ENCODE peak calls at places on chromosomes 1 and 21, in nine cellular contexts. One of them, this sample, is unnamed. For H3K4me1 and H3K9me3, the result is how much of the 10 kb centered on the place peaks cover.

GRCh38 chr1:151539321-151540020 is 638 bp upstream of the TUFT1 start:
- DNase-seq in IMR-90: peak
- DNase-seq in ovary: peak
- DNase-seq in PC-3: peak
- DNase-seq in naive thymus-derived CD4-positive, alpha-beta T cell: peak
- DNase-seq in adrenal gland: peak
- DNase-seq in heart left ventricle: peak
- DNase-seq in CD4-positive, alpha-beta memory T cell: no peak
- DNase-seq in effector memory CD4-positive, alpha-beta T cell: peak
- DNase-seq in this sample: peak

GRCh38 chr1:165443539-165444289 is 1.2 kb downstream of the RXRG start:
- DNase-seq in heart left ventricle: peak
- DNase-seq in PC-3: no peak
- DNase-seq in naive thymus-derived CD4-positive, alpha-beta T cell: no peak
- DNase-seq in CD4-positive, alpha-beta memory T cell: no peak
- DNase-seq in adrenal gland: peak
- DNase-seq in IMR-90: no peak
- DNase-seq in ovary: no peak
- DNase-seq in effector memory CD4-positive, alpha-beta T cell: no peak
- DNase-seq in this sample: no peak

GRCh38 chr1:13754510-13755103 is 54.6 kb downstream of the PRDM2 start:
- DNase-seq in adrenal gland: no peak
- DNase-seq in CD4-positive, alpha-beta memory T cell: no peak
- DNase-seq in effector memory CD4-positive, alpha-beta T cell: no peak
- DNase-seq in heart left ventricle: peak
- DNase-seq in PC-3: peak
- DNase-seq in IMR-90: peak
- DNase-seq in naive thymus-derived CD4-positive, alpha-beta T cell: no peak
- DNase-seq in ovary: no peak
- DNase-seq in this sample: no peak

GRCh38 chr1:215005656-215006335 is 76.7 kb upstream of the KCNK2 start:
- DNase-seq in CD4-positive, alpha-beta memory T cell: no peak
- DNase-seq in effector memory CD4-positive, alpha-beta T cell: no peak
- DNase-seq in PC-3: no peak
- DNase-seq in ovary: no peak
- DNase-seq in heart left ventricle: no peak
- DNase-seq in IMR-90: no peak
- DNase-seq in adrenal gland: no peak
- DNase-seq in naive thymus-derived CD4-positive, alpha-beta T cell: no peak
- DNase-seq in this sample: no peak

GRCh38 chr1:25844485-25845337 is 14.5 kb downstream of the AUNIP start:
- DNase-seq in CD4-positive, alpha-beta memory T cell: no peak
- DNase-seq in effector memory CD4-positive, alpha-beta T cell: no peak
- DNase-seq in naive thymus-derived CD4-positive, alpha-beta T cell: no peak
- DNase-seq in ovary: no peak
- DNase-seq in adrenal gland: no peak
- DNase-seq in PC-3: no peak
- DNase-seq in heart left ventricle: no peak
- DNase-seq in IMR-90: peak
- DNase-seq in this sample: no peak

GRCh38 chr21:39676054-39676771 is 63.5 kb downstream of the B3GALT5 start:
- DNase-seq in adrenal gland: no peak
- DNase-seq in naive thymus-derived CD4-positive, alpha-beta T cell: no peak
- DNase-seq in IMR-90: no peak
- DNase-seq in heart left ventricle: peak
- DNase-seq in ovary: no peak
- DNase-seq in PC-3: peak
- DNase-seq in effector memory CD4-positive, alpha-beta T cell: no peak
- DNase-seq in CD4-positive, alpha-beta memory T cell: no peak
- DNase-seq in this sample: peak

GRCh38 chr1:193312432-193312831 is 126.0 kb upstream of the B3GALT2 start:
- DNase-seq in IMR-90: no peak
- DNase-seq in adrenal gland: no peak
- DNase-seq in ovary: no peak
- DNase-seq in heart left ventricle: no peak
- DNase-seq in naive thymus-derived CD4-positive, alpha-beta T cell: no peak
- DNase-seq in PC-3: no peak
- DNase-seq in effector memory CD4-positive, alpha-beta T cell: no peak
- DNase-seq in CD4-positive, alpha-beta memory T cell: no peak
- DNase-seq in this sample: no peak

GRCh38 chr1:227094249-227094966 is 154.3 kb downstream of the COQ8A start:
- DNase-seq in naive thymus-derived CD4-positive, alpha-beta T cell: no peak
- DNase-seq in adrenal gland: no peak
- DNase-seq in heart left ventricle: no peak
- DNase-seq in IMR-90: no peak
- DNase-seq in PC-3: peak
- DNase-seq in CD4-positive, alpha-beta memory T cell: no peak
- DNase-seq in effector memory CD4-positive, alpha-beta T cell: no peak
- DNase-seq in ovary: no peak
- DNase-seq in this sample: no peak

GRCh38 chr1:90964444-90965035 is 57.3 kb downstream of the ZNF644 start:
- DNase-seq in adrenal gland: no peak
- DNase-seq in CD4-positive, alpha-beta memory T cell: no peak
- DNase-seq in heart left ventricle: no peak
- DNase-seq in naive thymus-derived CD4-positive, alpha-beta T cell: peak
- DNase-seq in PC-3: peak
- DNase-seq in IMR-90: peak
- DNase-seq in effector memory CD4-positive, alpha-beta T cell: no peak
- DNase-seq in ovary: no peak
- DNase-seq in this sample: peak

GRCh38 chr1:85019989-85020388 is 23.1 kb upstream of the MCOLN2 start:
- DNase-seq in CD4-positive, alpha-beta memory T cell: no peak
- DNase-seq in adrenal gland: no peak
- DNase-seq in naive thymus-derived CD4-positive, alpha-beta T cell: no peak
- DNase-seq in PC-3: no peak
- DNase-seq in ovary: no peak
- DNase-seq in heart left ventricle: no peak
- DNase-seq in IMR-90: peak
- DNase-seq in effector memory CD4-positive, alpha-beta T cell: no peak
- DNase-seq in this sample: no peak

GRCh38 chr1:62778208-62778607 is 5.7 kb upstream of the ATG4C start:
- DNase-seq in IMR-90: no peak
- DNase-seq in ovary: no peak
- DNase-seq in effector memory CD4-positive, alpha-beta T cell: no peak
- DNase-seq in adrenal gland: no peak
- DNase-seq in PC-3: no peak
- DNase-seq in naive thymus-derived CD4-positive, alpha-beta T cell: no peak
- DNase-seq in heart left ventricle: no peak
- DNase-seq in CD4-positive, alpha-beta memory T cell: no peak
- DNase-seq in this sample: no peak

GRCh38 chr1:228464487-228464983 is 22.6 kb upstream of the RNF187 start:
- DNase-seq in adrenal gland: peak
- DNase-seq in ovary: peak
- DNase-seq in CD4-positive, alpha-beta memory T cell: peak
- DNase-seq in IMR-90: peak
- DNase-seq in naive thymus-derived CD4-positive, alpha-beta T cell: peak
- DNase-seq in effector memory CD4-positive, alpha-beta T cell: peak
- DNase-seq in heart left ventricle: peak
- DNase-seq in PC-3: no peak
- DNase-seq in this sample: peak

GRCh38 chr1:232036161-232036942 is 409.8 kb downstream of the DISC1 start:
- DNase-seq in PC-3: no peak
- DNase-seq in effector memory CD4-positive, alpha-beta T cell: no peak
- DNase-seq in naive thymus-derived CD4-positive, alpha-beta T cell: no peak
- DNase-seq in heart left ventricle: no peak
- DNase-seq in ovary: no peak
- DNase-seq in CD4-positive, alpha-beta memory T cell: no peak
- DNase-seq in IMR-90: no peak
- DNase-seq in adrenal gland: no peak
- DNase-seq in this sample: no peak

GRCh38 chr1:185352067-185352466 is 35.0 kb upstream of the IVNS1ABP start:
- DNase-seq in heart left ventricle: no peak
- DNase-seq in adrenal gland: no peak
- DNase-seq in naive thymus-derived CD4-positive, alpha-beta T cell: no peak
- DNase-seq in PC-3: peak
- DNase-seq in CD4-positive, alpha-beta memory T cell: no peak
- DNase-seq in ovary: no peak
- DNase-seq in IMR-90: peak
- DNase-seq in effector memory CD4-positive, alpha-beta T cell: no peak
- DNase-seq in this sample: no peak

GRCh38 chr1:27878038-27878437 is 5.7 kb downstream of the THEMIS2 start:
- DNase-seq in CD4-positive, alpha-beta memory T cell: no peak
- DNase-seq in adrenal gland: no peak
- DNase-seq in heart left ventricle: no peak
- DNase-seq in effector memory CD4-positive, alpha-beta T cell: no peak
- DNase-seq in naive thymus-derived CD4-positive, alpha-beta T cell: no peak
- DNase-seq in ovary: no peak
- DNase-seq in IMR-90: no peak
- DNase-seq in PC-3: no peak
- DNase-seq in this sample: no peak
- H3K4me1 ChIP-seq in CD4-positive, alpha-beta memory T cell: under half
- H3K4me1 ChIP-seq in adrenal gland: under half
- H3K4me1 ChIP-seq in heart left ventricle: under half
- H3K4me1 ChIP-seq in effector memory CD4-positive, alpha-beta T cell: under half
- H3K4me1 ChIP-seq in naive thymus-derived CD4-positive, alpha-beta T cell: under half
- H3K4me1 ChIP-seq in ovary: under half
- H3K4me1 ChIP-seq in IMR-90: under half
- H3K4me1 ChIP-seq in PC-3: under half
- H3K4me1 ChIP-seq in this sample: under half

DNA sequence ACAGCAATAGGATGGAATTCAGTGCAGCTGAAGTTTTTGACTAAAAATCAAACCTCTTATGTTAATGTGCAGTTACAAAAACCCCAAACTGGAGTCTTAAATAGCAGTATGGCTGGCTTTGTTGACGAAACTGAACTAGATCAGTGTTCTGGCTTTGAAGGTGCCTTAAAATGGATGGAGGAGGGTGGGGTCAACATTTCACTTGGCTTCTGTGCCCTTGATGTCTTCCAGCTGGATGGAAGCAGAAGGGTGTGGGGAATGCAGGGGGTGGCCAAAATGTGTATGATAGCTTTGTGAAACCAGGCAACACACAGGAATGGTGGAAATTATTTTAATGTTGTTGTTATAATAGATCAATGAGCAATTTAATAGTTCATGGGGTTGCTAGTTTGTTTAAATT is 96.8 kb upstream of the C1orf105 start:
- DNase-seq in IMR-90: no peak
- DNase-seq in CD4-positive, alpha-beta memory T cell: no peak
- DNase-seq in ovary: no peak
- DNase-seq in naive thymus-derived CD4-positive, alpha-beta T cell: no peak
- DNase-seq in heart left ventricle: no peak
- DNase-seq in effector memory CD4-positive, alpha-beta T cell: no peak
- DNase-seq in adrenal gland: no peak
- DNase-seq in PC-3: no peak
- DNase-seq in this sample: no peak
- H3K9me3 ChIP-seq in IMR-90: under half
- H3K9me3 ChIP-seq in CD4-positive, alpha-beta memory T cell: under half
- H3K9me3 ChIP-seq in ovary: under half
- H3K9me3 ChIP-seq in naive thymus-derived CD4-positive, alpha-beta T cell: under half
- H3K9me3 ChIP-seq in heart left ventricle: under half
- H3K9me3 ChIP-seq in effector memory CD4-positive, alpha-beta T cell: under half
- H3K9me3 ChIP-seq in adrenal gland: under half
- H3K9me3 ChIP-seq in PC-3: under half
- H3K9me3 ChIP-seq in this sample: under half

GRCh38 chr1:22132517-22133235 is 10.2 kb downstream of the WNT4 start:
- DNase-seq in IMR-90: peak
- DNase-seq in heart left ventricle: no peak
- DNase-seq in effector memory CD4-positive, alpha-beta T cell: no peak
- DNase-seq in naive thymus-derived CD4-positive, alpha-beta T cell: no peak
- DNase-seq in PC-3: peak
- DNase-seq in CD4-positive, alpha-beta memory T cell: no peak
- DNase-seq in adrenal gland: peak
- DNase-seq in ovary: peak
- DNase-seq in this sample: no peak

GRCh38 chr1:22133928-22134324 is 9.0 kb downstream of the WNT4 start:
- DNase-seq in heart left ventricle: no peak
- DNase-seq in effector memory CD4-positive, alpha-beta T cell: no peak
- DNase-seq in adrenal gland: no peak
- DNase-seq in PC-3: no peak
- DNase-seq in IMR-90: no peak
- DNase-seq in ovary: no peak
- DNase-seq in CD4-positive, alpha-beta memory T cell: no peak
- DNase-seq in naive thymus-derived CD4-positive, alpha-beta T cell: no peak
- DNase-seq in this sample: no peak

GRCh38 chr1:22131062-22131461 is 11.8 kb downstream of the WNT4 start:
- DNase-seq in ovary: no peak
- DNase-seq in CD4-positive, alpha-beta memory T cell: no peak
- DNase-seq in IMR-90: no peak
- DNase-seq in adrenal gland: no peak
- DNase-seq in PC-3: no peak
- DNase-seq in heart left ventricle: no peak
- DNase-seq in effector memory CD4-positive, alpha-beta T cell: no peak
- DNase-seq in naive thymus-derived CD4-positive, alpha-beta T cell: no peak
- DNase-seq in this sample: no peak

GRCh38 chr1:22133247-22133927 is 9.5 kb downstream of the WNT4 start:
- DNase-seq in CD4-positive, alpha-beta memory T cell: no peak
- DNase-seq in ovary: no peak
- DNase-seq in heart left ventricle: no peak
- DNase-seq in adrenal gland: no peak
- DNase-seq in effector memory CD4-positive, alpha-beta T cell: no peak
- DNase-seq in naive thymus-derived CD4-positive, alpha-beta T cell: no peak
- DNase-seq in IMR-90: no peak
- DNase-seq in PC-3: no peak
- DNase-seq in this sample: no peak

GRCh38 chr1:22131875-22132486 is 10.9 kb downstream of the WNT4 start:
- DNase-seq in PC-3: peak
- DNase-seq in CD4-positive, alpha-beta memory T cell: peak
- DNase-seq in adrenal gland: peak
- DNase-seq in naive thymus-derived CD4-positive, alpha-beta T cell: peak
- DNase-seq in IMR-90: no peak
- DNase-seq in effector memory CD4-positive, alpha-beta T cell: peak
- DNase-seq in ovary: no peak
- DNase-seq in heart left ventricle: no peak
- DNase-seq in this sample: peak
- H3K27ac ChIP-seq in PC-3: no peak
- H3K27ac ChIP-seq in CD4-positive, alpha-beta memory T cell: no peak
- H3K27ac ChIP-seq in adrenal gland: no peak
- H3K27ac ChIP-seq in naive thymus-derived CD4-positive, alpha-beta T cell: no peak
- H3K27ac ChIP-seq in IMR-90: no peak
- H3K27ac ChIP-seq in effector memory CD4-positive, alpha-beta T cell: no peak
- H3K27ac ChIP-seq in ovary: no peak
- H3K27ac ChIP-seq in heart left ventricle: no peak
- H3K27ac ChIP-seq in this sample: no peak

GRCh38 chr21:36508948-36509347 is 29.0 kb upstream of the CLDN14 start:
- DNase-seq in PC-3: peak
- DNase-seq in CD4-positive, alpha-beta memory T cell: no peak
- DNase-seq in naive thymus-derived CD4-positive, alpha-beta T cell: no peak
- DNase-seq in effector memory CD4-positive, alpha-beta T cell: no peak
- DNase-seq in heart left ventricle: no peak
- DNase-seq in ovary: no peak
- DNase-seq in IMR-90: no peak
- DNase-seq in adrenal gland: no peak
- DNase-seq in this sample: no peak

GRCh38 chr21:36511484-36512227 is 31.7 kb upstream of the CLDN14 start:
- DNase-seq in heart left ventricle: no peak
- DNase-seq in CD4-positive, alpha-beta memory T cell: no peak
- DNase-seq in ovary: no peak
- DNase-seq in naive thymus-derived CD4-positive, alpha-beta T cell: no peak
- DNase-seq in IMR-90: peak
- DNase-seq in PC-3: no peak
- DNase-seq in effector memory CD4-positive, alpha-beta T cell: no peak
- DNase-seq in adrenal gland: no peak
- DNase-seq in this sample: no peak

GRCh38 chr21:36509966-36510742 is 30.2 kb upstream of the CLDN14 start:
- DNase-seq in PC-3: peak
- DNase-seq in IMR-90: no peak
- DNase-seq in naive thymus-derived CD4-positive, alpha-beta T cell: no peak
- DNase-seq in heart left ventricle: no peak
- DNase-seq in effector memory CD4-positive, alpha-beta T cell: no peak
- DNase-seq in CD4-positive, alpha-beta memory T cell: no peak
- DNase-seq in adrenal gland: no peak
- DNase-seq in ovary: no peak
- DNase-seq in this sample: no peak

GRCh38 chr21:36512971-36513370 is 33.0 kb upstream of the CLDN14 start:
- DNase-seq in CD4-positive, alpha-beta memory T cell: no peak
- DNase-seq in heart left ventricle: no peak
- DNase-seq in PC-3: no peak
- DNase-seq in effector memory CD4-positive, alpha-beta T cell: no peak
- DNase-seq in adrenal gland: no peak
- DNase-seq in IMR-90: no peak
- DNase-seq in ovary: no peak
- DNase-seq in naive thymus-derived CD4-positive, alpha-beta T cell: no peak
- DNase-seq in this sample: no peak

GRCh38 chr21:36510911-36511310 is 31.0 kb upstream of the CLDN14 start:
- DNase-seq in ovary: no peak
- DNase-seq in heart left ventricle: no peak
- DNase-seq in PC-3: no peak
- DNase-seq in naive thymus-derived CD4-positive, alpha-beta T cell: no peak
- DNase-seq in adrenal gland: no peak
- DNase-seq in IMR-90: no peak
- DNase-seq in CD4-positive, alpha-beta memory T cell: no peak
- DNase-seq in effector memory CD4-positive, alpha-beta T cell: no peak
- DNase-seq in this sample: no peak
- H3K4me1 ChIP-seq in ovary: under half
- H3K4me1 ChIP-seq in heart left ventricle: under half
- H3K4me1 ChIP-seq in PC-3: under half
- H3K4me1 ChIP-seq in naive thymus-derived CD4-positive, alpha-beta T cell: under half
- H3K4me1 ChIP-seq in adrenal gland: under half
- H3K4me1 ChIP-seq in IMR-90: under half
- H3K4me1 ChIP-seq in CD4-positive, alpha-beta memory T cell: under half
- H3K4me1 ChIP-seq in effector memory CD4-positive, alpha-beta T cell: under half
- H3K4me1 ChIP-seq in this sample: under half

This sample was measured in CD4-positive, CD25-positive, alpha-beta regulatory T cell.